ENCODE peak calls at places on chromosomes 7 and 10, in four cellular contexts. R, A, W and P are unnamed samples.

GRCh38 chr10:97047788-97048187 is 138.0 kb downstream of the SLIT1 start:
- DNase-seq in R (no peak), A (no peak), W (no peak), P (no peak)

GRCh38 chr10:78634835-78635234 is 433.9 kb upstream of the ZMIZ1 start:
- DNase-seq in R (no peak), A (no peak), W (no peak), P (peak)

GRCh38 chr10:101464518-101465085 is 110.6 kb downstream of the BTRC start:
- DNase-seq in R (no peak), A (no peak), W (no peak), P (no peak)

GRCh38 chr10:58322835-58323209 is 12.0 kb upstream of the UBE2D1 start:
- DNase-seq in R (no peak), A (no peak), W (no peak), P (no peak)

GRCh38 chr7:137890449-137890916 is 43.7 kb upstream of the DGKI start:
- DNase-seq in R (no peak), A (no peak), W (no peak), P (no peak)

GRCh38 chr10:129742742-129743550 is 221.1 kb downstream of the EBF3 start:
- DNase-seq in R (peak), A (no peak), W (no peak), P (no peak)

GRCh38 chr10:85606401-85606800 is 760.2 kb downstream of the GRID1 start:
- DNase-seq in R (peak), A (no peak), W (no peak), P (no peak)

GRCh38 chr10:14748471-14748870 is 26.2 kb downstream of the FAM107B start:
- DNase-seq in R (no peak), A (no peak), W (no peak), P (no peak)

GRCh38 chr7:24828871-24829661 is 71.8 kb upstream of the GSDME start:
- DNase-seq in R (no peak), A (no peak), W (no peak), P (peak)

GRCh38 chr7:128275651-128276050 is 34.6 kb downstream of the LEP start:
- DNase-seq in R (no peak), A (no peak), W (no peak), P (no peak)

GRCh38 chr10:103154464-103155299 is 38.4 kb downstream of the NT5C2 start:
- DNase-seq in R (no peak), A (no peak), W (no peak), P (peak)

GRCh38 chr7:149866817-149867447 is 6.8 kb upstream of the ATP6V0E2 start:
- DNase-seq in R (no peak), A (no peak), W (no peak), P (no peak)

GRCh38 chr10:8386781-8387180 is 332.3 kb downstream of the GATA3 start:
- DNase-seq in R (no peak), A (no peak), W (no peak), P (no peak)

GRCh38 chr7:158549834-158550700 is 37.6 kb downstream of the PTPRN2 start:
- DNase-seq in R (no peak), A (no peak), W (no peak), P (no peak)

GRCh38 chr7:141586878-141587277 is 35.7 kb downstream of the AGK start:
- DNase-seq in R (no peak), A (no peak), W (no peak), P (peak)

GRCh38 chr7:30556854-30557644 is 37.6 kb upstream of the GARS1 start:
- DNase-seq in R (peak), A (peak), W (no peak), P (no peak)

GRCh38 chr7:142587578-142588191 is 161.6 kb upstream of the PRSS1 start:
- DNase-seq in R (peak), A (peak), W (no peak), P (peak)

GRCh38 chr10:116444527-116445142 is 17.0 kb downstream of the PNLIPRP3 start:
- DNase-seq in R (peak), A (peak), W (no peak), P (peak)

GRCh38 chr7:157916946-157917670 is 580.3 kb downstream of the DNAJB6 start:
- DNase-seq in R (no peak), A (no peak), W (no peak), P (no peak)

GRCh38 chr7:22979861-22980260 is 34.1 kb downstream of the HYCC1 start:
- DNase-seq in R (no peak), A (no peak), W (no peak), P (no peak)

GRCh38 chr7:98974906-98975816 is 96.8 kb downstream of the TRRAP start:
- DNase-seq in R (no peak), A (no peak), W (no peak), P (no peak)

GRCh38 chr7:128890306-128891109 is 20.0 kb downstream of the KCP start:
- DNase-seq in R (peak), A (no peak), W (no peak), P (no peak)

GRCh38 chr7:44077061-44077460 is 5.3 kb downstream of the POLM start:
- DNase-seq in R (no peak), A (no peak), W (no peak), P (no peak)

GRCh38 chr10:127275793-127276415 is 79.5 kb upstream of the INSYN2A start:
- DNase-seq in R (no peak), A (no peak), W (no peak), P (no peak)

GRCh38 chr10:34498821-34499220 is 316.3 kb downstream of the PARD3 start:
- DNase-seq in R (no peak), A (no peak), W (no peak), P (no peak)

GRCh38 chr10:99304857-99305220 is 24.3 kb upstream of the CNNM1 start:
- DNase-seq in R (no peak), A (no peak), W (no peak), P (no peak)

GRCh38 chr10:96690755-96691730 is 29.3 kb downstream of the PIK3AP1 start:
- DNase-seq in R (no peak), A (no peak), W (no peak), P (no peak)

GRCh38 chr10:121303273-121303890 is 294.9 kb downstream of the FGFR2 start:
- DNase-seq in R (no peak), A (no peak), W (no peak), P (no peak)

GRCh38 chr10:133045556-133046483 is 41.9 kb upstream of the ADGRA1 start:
- DNase-seq in R (no peak), A (no peak), W (no peak), P (no peak)

GRCh38 chr10:89540550-89540949 is 5.2 kb upstream of the SLC16A12 start:
- DNase-seq in R (no peak), A (no peak), W (no peak), P (no peak)

GRCh38 chr7:157685430-157686284 is 348.9 kb downstream of the DNAJB6 start:
- DNase-seq in R (peak), A (peak), W (no peak), P (no peak)

GRCh38 chr10:54800677-54801480 is at the start of gene PCDH15:
- DNase-seq in R (peak), A (peak), W (peak), P (peak)

GRCh38 chr10:132319853-132320669 is 11.9 kb upstream of the LRRC27 start:
- DNase-seq in R (no peak), A (no peak), W (no peak), P (peak)

GRCh38 chr7:75762350-75762917 is 9.6 kb downstream of the CCL26 start:
- DNase-seq in R (no peak), A (peak), W (no peak), P (peak)

DNA sequence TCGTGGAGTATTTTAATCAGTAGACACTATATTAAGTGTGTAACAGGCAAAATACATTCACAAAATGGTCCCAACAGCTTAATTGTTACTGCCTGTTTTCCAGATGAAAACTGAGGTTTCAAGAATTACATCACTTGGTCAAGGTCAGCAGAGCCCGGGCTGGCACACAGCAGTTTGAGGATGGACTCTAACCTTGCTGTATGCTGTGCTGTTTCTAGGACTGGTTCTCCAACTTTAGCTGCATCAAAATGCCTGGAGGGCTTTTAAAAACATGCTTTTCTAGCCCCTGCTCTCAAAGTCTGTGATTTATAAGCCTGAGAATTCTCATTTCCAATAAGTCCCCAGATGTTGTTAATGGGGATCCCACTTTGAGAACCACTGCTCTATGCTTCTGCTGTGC is 247.1 kb upstream of the FZD8 start:
- DNase-seq in R (no peak), A (no peak), W (no peak), P (no peak)
- H2BK15ac ChIP-seq in R (no peak), A (no peak), W (no peak), P (no peak)

DNA sequence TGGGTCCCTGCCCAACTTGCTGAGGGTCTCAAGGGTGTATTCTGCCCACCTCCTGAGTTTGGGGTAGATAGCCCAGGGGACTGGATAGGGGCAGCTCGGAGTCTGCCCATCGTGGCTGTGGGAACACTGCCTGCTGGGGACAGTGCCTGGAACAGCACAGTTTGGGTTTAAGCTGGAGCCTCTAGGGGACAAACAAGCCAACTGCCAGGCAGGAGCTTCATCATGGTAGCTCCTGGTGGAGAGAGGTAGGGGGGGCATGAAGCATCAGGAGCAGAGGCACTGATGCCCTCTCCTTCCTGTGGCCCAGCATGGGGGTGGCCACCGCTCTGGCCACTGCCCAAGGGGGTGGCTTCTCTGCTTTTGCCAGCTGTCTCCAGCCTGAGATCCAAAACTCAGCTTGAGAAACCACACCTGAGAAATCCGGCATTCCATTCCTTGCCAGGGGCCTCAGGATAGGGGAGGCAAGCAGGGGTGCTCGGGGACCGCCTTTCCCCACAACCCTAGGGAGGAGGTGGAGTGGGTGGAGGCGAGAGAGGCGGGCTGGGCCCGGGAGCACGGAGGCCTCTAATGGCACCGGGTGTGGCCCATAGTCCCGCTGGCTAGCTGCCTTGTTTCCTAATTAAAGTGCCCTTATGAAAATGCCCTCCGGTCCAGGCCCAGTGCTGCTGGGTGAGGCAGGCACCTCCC is 47.6 kb downstream of the UNC5B start:
- DNase-seq in R (no peak), A (no peak), W (no peak), P (no peak)
- H2BK12ac ChIP-seq in R (no peak), A (peak), W (peak), P (peak)

DNA sequence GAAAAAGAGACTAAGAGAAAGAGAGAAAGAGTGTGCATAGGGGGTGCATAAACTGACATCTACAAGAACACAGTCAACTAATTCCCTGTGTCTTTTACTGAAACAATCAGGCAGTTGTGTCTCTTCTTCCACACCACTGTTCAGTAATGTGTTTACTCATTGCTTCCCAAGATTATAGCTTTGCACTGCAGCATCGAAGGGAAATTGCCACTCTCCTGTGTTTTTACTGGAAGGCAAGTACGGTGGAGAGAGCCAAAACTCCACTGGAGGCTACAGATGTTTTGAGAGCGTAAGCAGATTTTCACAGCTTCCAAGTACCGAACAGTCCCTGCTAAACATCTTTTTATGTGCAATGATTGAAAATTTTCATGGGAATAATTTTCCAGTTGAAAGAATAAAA is 510.5 kb upstream of the AKR1E2 start:
- DNase-seq in R (no peak), A (no peak), W (no peak), P (no peak)
- H2BK15ac ChIP-seq in R (no peak), A (no peak), W (no peak), P (no peak)

DNA sequence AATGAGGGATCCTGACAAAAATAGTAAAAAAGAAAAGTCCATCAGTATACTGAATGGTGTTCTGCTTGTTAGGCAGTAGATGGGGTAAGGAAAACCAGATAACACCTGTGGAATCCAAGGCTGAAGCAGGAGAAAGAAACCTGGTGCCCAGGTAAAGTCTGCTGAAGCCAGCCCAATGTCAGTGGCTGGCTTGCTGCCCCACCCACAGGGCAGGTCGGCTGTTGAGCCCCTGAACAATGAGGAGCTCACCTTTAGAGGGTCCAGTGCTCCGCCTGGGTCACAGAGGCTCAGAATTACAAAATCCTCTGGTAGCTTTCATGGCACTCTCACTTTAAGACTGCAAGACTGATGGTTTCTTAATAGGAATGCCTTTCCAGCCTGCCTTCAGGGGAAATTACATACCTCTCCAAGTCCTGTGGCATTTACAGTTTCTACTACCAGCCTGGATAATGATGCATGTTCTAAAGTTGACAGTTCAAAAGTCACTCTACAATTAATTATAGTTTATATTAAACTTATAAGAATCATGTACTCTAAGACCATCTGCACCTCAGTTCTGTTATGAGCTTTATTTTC is 23.8 kb downstream of the DHX32 start:
- DNase-seq in R (no peak), A (no peak), W (no peak), P (no peak)
- H2BK12ac ChIP-seq in R (no peak), A (no peak), W (no peak), P (no peak)

DNA sequence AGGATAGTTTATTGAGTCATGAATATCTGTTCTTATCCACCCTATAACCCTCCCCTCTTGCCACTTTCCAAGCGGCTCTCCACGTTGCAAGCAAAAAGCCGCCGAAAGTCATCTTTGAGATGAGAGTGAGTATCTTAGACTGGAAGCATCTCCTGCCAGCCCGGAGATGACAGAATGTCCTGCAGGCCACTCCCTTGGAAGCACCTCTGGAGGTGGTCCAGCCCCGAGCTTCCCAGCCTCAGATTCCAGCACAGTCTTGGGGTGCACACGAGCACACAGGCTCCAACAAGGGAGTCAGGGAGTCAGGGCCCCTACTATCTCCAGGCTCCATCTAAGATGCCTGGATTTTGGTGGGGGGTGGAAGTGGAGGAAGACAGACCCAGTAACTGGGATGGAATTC is 5.5 kb upstream of the ELN start:
- DNase-seq in R (no peak), A (no peak), W (no peak), P (no peak)
- H2BK15ac ChIP-seq in R (no peak), A (no peak), W (no peak), P (no peak)